ENCODE peak calls at places on chromosome 19, in four cellular contexts. H, G, M and E are unnamed samples.

GRCh38 chr19:40165362-40165937 is 25.8 kb upstream of the MAP3K10 start:
- DNase-seq in H (peak; percentile 62), G (no peak), M (peak; percentile 56), E (peak; percentile 7)

GRCh38 chr19:1974381-1975066 is 33.6 kb downstream of the CSNK1G2 start:
- DNase-seq in H (no peak), G (no peak), M (no peak), E (no peak)

GRCh38 chr19:19711306-19711933 is 21.5 kb downstream of the ZNF14 start:
- DNase-seq in H (no peak), G (no peak), M (no peak), E (no peak)

GRCh38 chr19:57302020-57302465 is 18.2 kb upstream of the ZNF543 start:
- DNase-seq in H (no peak), G (no peak), M (no peak), E (peak; percentile 93)

GRCh38 chr19:50556236-50557008 is 11.8 kb downstream of the LRRC4B start:
- DNase-seq in H (peak; percentile 67), G (peak; percentile 29), M (peak; percentile 96), E (peak; percentile 57)

GRCh38 chr19:10769533-10770491 is 51.9 kb downstream of the DNM2 start:
- DNase-seq in H (no peak), G (peak; percentile 70), M (peak; percentile 91), E (no peak)

GRCh38 chr19:8609210-8610040 is 1.1 kb downstream of the ADAMTS10 start:
- DNase-seq in H (peak; percentile 41), G (no peak), M (peak; percentile 68), E (peak; percentile 81)

GRCh38 chr19:49017666-49018351 is 918 bp upstream of the LHB start:
- DNase-seq in H (peak; percentile 43), G (peak; percentile 34), M (peak; percentile 71), E (peak; percentile 57)

GRCh38 chr19:29302002-29302928 is 89.3 kb upstream of the UQCRFS1 start:
- DNase-seq in H (no peak), G (no peak), M (no peak), E (no peak)

GRCh38 chr19:12994701-12995595 is at the start of gene NFIX:
- DNase-seq in H (peak; percentile 71), G (peak; percentile 73), M (peak; percentile 80), E (no peak)

GRCh38 chr19:56692496-56692895 is 20.9 kb upstream of the ZNF835 start:
- DNase-seq in H (no peak), G (no peak), M (no peak), E (no peak)

GRCh38 chr19:50555447-50556235 is 12.6 kb downstream of the LRRC4B start:
- DNase-seq in H (no peak), G (no peak), M (peak; percentile 73), E (no peak)

GRCh38 chr19:7781157-7781556 is 18.1 kb downstream of the CLEC4M start:
- DNase-seq in H (no peak), G (no peak), M (peak; percentile 39), E (no peak)

GRCh38 chr19:47595937-47596336 is 13.0 kb upstream of the BICRA start:
- DNase-seq in H (no peak), G (no peak), M (no peak), E (no peak)

GRCh38 chr19:40663712-40664692 is 26.4 kb downstream of the NUMBL start:
- DNase-seq in H (no peak), G (no peak), M (no peak), E (peak; percentile 21)

GRCh38 chr19:42075364-42075615 is 676 bp upstream of the ZNF574 start:
- DNase-seq in H (no peak), G (no peak), M (no peak), E (no peak)

GRCh38 chr19:13156968-13157882 is 7.0 kb downstream of the IER2 start:
- DNase-seq in H (no peak), G (no peak), M (no peak), E (no peak)

GRCh38 chr19:1768248-1768647 is 14.9 kb downstream of the ONECUT3 start:
- DNase-seq in H (no peak), G (no peak), M (peak; percentile 53), E (no peak)

GRCh38 chr19:15091918-15092753 is 10.1 kb downstream of the OR1I1 start:
- DNase-seq in H (peak; percentile 48), G (peak; percentile 76), M (peak; percentile 73), E (peak; percentile 53)

GRCh38 chr19:16892868-16893685 is 4.3 kb downstream of the F2RL3 start:
- DNase-seq in H (no peak), G (no peak), M (no peak), E (no peak)

GRCh38 chr19:37114001-37114400 is 35.8 kb downstream of the ZNF420 start:
- DNase-seq in H (no peak), G (no peak), M (no peak), E (no peak)
- TF ChIP-seq CTCF in H (no peak), G (no peak), M (no peak), E (peak; percentile 34)

GRCh38 chr19:22026687-22027086 is 15.9 kb upstream of the ZNF208 start:
- DNase-seq in H (no peak), G (no peak), M (no peak), E (no peak)

DNA sequence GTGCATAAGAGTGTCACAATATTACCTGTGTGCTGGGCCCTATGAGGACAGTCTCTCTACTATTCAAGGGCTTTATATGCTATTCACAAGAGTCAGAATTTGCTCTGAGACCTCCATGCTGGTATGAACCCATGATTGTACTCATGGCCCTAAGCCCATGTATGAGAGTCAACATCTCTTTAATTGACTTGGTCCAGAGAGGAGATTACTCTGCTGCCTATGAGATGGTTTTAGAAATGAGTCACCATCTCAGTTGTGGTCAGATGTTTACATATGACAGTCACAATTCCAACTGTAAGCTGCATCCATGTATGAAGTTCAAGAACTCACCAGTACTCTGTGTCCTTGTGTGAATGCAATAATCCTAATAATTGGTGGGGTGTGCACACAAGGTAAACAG is 19.9 kb upstream of the ZNF208 start:
- DNase-seq in H (no peak), G (no peak), M (no peak), E (no peak)
- H3K27ac ChIP-seq in H (no peak overlapping the region), G (no peak overlapping the region), M (no peak overlapping the region), E (no peak overlapping the region)

DNA sequence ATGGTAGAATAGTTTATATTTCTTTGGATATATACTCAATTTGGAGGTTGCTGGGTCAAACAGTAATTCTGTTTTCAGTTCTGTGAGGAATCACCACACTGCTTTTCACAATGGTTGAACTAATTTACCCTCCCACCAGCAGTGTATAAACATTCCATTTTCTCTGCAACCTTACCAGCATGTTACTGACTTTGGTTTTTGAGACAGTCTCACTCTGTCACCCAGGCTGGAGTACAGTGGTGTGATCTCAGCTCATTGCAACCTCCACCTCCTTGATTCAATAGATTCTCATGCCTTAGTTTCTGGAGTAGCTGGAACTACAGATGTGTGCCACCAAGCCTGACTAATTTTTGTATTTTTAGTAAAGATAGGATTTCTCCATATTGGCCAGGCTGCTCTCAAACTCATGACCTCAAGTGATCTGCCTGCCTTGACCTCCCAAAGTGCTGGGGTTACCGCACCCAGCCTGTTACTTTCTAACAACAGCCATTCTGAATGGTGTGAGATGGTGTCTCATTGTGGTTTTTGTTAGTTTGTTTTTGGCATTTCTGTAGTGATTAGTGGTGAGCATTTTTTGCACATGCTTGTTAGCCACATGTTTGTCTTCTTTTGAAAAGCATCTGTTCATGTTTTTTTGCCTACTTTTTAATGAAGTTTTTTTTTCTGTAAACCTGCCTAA is 12.5 kb downstream of the ZNF714 start:
- DNase-seq in H (no peak), G (no peak), M (no peak), E (no peak)
- H3K36me3 ChIP-seq in H (no peaks in the 10 kb centered on the region), G (no peaks in the 10 kb centered on the region), M (no peaks in the 10 kb centered on the region), E (no peaks in the 10 kb centered on the region)

GRCh38 chr19:5593245-5593962 is 25.7 kb upstream of the TINCR start:
- DNase-seq in H (no peak), G (no peak), M (no peak), E (no peak)

GRCh38 chr19:5593963-5594255 is 26.2 kb upstream of the TINCR start:
- DNase-seq in H (no peak), G (no peak), M (no peak), E (no peak)

GRCh38 chr19:5595745-5596144 is 26.8 kb downstream of the SAFB2 start:
- DNase-seq in H (no peak), G (no peak), M (no peak), E (no peak)

GRCh38 chr19:5595129-5595528 is 27.4 kb upstream of the TINCR start:
- DNase-seq in H (no peak), G (no peak), M (no peak), E (no peak)

GRCh38 chr19:5594521-5594950 is 26.8 kb upstream of the TINCR start:
- DNase-seq in H (no peak), G (no peak), M (no peak), E (no peak)
- TF ChIP-seq CTCF in H (no peak), G (no peak), M (no peak), E (no peak)

GRCh38 chr19:44757057-44757734 is 8.7 kb downstream of the BCL3 start:
- DNase-seq in H (no peak), G (peak; percentile 71), M (peak; percentile 55), E (no peak)
- H3K27ac ChIP-seq in H (peak overlapping the region; percentile 53), G (peak overlapping the region; percentile 67), M (peak overlapping the region; percentile 59), E (peak overlapping the region; percentile 19)